ENCODE peak calls at places on chromosome 15, in six cellular contexts. Y is HepG2, C is GM12891, K is K562, E is H1, U is GM12878. J is an unnamed sample.

GRCh38 chr15:35689266-35689665 is 143.3 kb upstream of the DPH6 start:
- DNase-seq in Y (no peak), C (no peak), K (no peak), E (no peak), U (no peak), J (no peak)

GRCh38 chr15:78767331-78767951 is 43.8 kb downstream of the ADAMTS7 start:
- DNase-seq in Y (no peak), C (no peak), K (no peak), E (no peak), U (no peak), J (no peak)

GRCh38 chr15:23823508-23823907 is 136.4 kb upstream of the NDN start:
- DNase-seq in Y (peak), C (no peak), K (peak), E (peak), U (no peak), J (no peak)

GRCh38 chr15:34729056-34729455 is 25.7 kb downstream of the GJD2 start:
- DNase-seq in Y (no peak), C (no peak), K (no peak), E (no peak), U (no peak), J (no peak)

GRCh38 chr15:95944193-95944592 is 386.3 kb upstream of the NR2F2 start:
- DNase-seq in Y (peak), C (no peak), K (no peak), E (no peak), U (no peak), J (no peak)

GRCh38 chr15:83871808-83872559 is 218.1 kb downstream of the ADAMTSL3 start:
- DNase-seq in Y (no peak), C (no peak), K (peak), E (no peak), U (peak), J (no peak)

GRCh38 chr15:28094732-28095521 is 4.2 kb downstream of the OCA2 start:
- DNase-seq in Y (no peak), C (no peak), K (no peak), E (peak), U (no peak), J (no peak)

GRCh38 chr15:38129531-38130199 is 123.0 kb upstream of the SPRED1 start:
- DNase-seq in Y (no peak), C (no peak), K (peak), E (no peak), U (peak), J (no peak)

GRCh38 chr15:42137461-42138261 is 18.8 kb downstream of the PLA2G4F start:
- DNase-seq in Y (peak), C (no peak), K (peak), E (peak), U (no peak), J (no peak)

GRCh38 chr15:80437492-80437891 is 33.3 kb downstream of the ARNT2 start:
- DNase-seq in Y (no peak), C (no peak), K (no peak), E (no peak), U (no peak), J (no peak)

GRCh38 chr15:90451215-90451850 is 63.3 kb downstream of the IQGAP1 start:
- DNase-seq in Y (no peak), C (no peak), K (no peak), E (no peak), U (no peak), J (no peak)

GRCh38 chr15:92884813-92885461 is 15.2 kb upstream of the CHD2 start:
- DNase-seq in Y (no peak), C (no peak), K (no peak), E (no peak), U (no peak), J (no peak)

GRCh38 chr15:23877502-23878412 is 190.7 kb upstream of the NDN start:
- DNase-seq in Y (peak), C (peak), K (peak), E (peak), U (no peak), J (no peak)

GRCh38 chr15:52208306-52208946 is 17.2 kb upstream of the GNB5 start:
- DNase-seq in Y (peak), C (peak), K (peak), E (peak), U (no peak), J (peak)

GRCh38 chr15:81889480-81889871 is 156.3 kb downstream of the MEX3B start:
- DNase-seq in Y (no peak), C (no peak), K (no peak), E (no peak), U (no peak), J (no peak)

GRCh38 chr15:55715355-55716076 is 27.4 kb downstream of the PRTG start:
- DNase-seq in Y (no peak), C (no peak), K (no peak), E (no peak), U (no peak), J (no peak)

GRCh38 chr15:48925714-48926223 is 38.0 kb downstream of the SHC4 start:
- DNase-seq in Y (peak), C (no peak), K (peak), E (no peak), U (no peak), J (no peak)

GRCh38 chr15:41951571-41951970 is 20.8 kb downstream of the EHD4 start:
- DNase-seq in Y (no peak), C (no peak), K (no peak), E (no peak), U (no peak), J (no peak)

GRCh38 chr15:51094606-51095569 is at the start of gene TNFAIP8L3:
- DNase-seq in Y (peak), C (no peak), K (no peak), E (peak), U (no peak), J (peak)

GRCh38 chr15:67120839-67121540 is 55.6 kb downstream of the SMAD3 start:
- DNase-seq in Y (no peak), C (peak), K (peak), E (no peak), U (peak), J (peak)

GRCh38 chr15:89761009-89761831 is 10.2 kb upstream of the MESP1 start:
- DNase-seq in Y (no peak), C (no peak), K (no peak), E (no peak), U (no peak), J (no peak)

GRCh38 chr15:68201153-68201878 is 3.8 kb downstream of the CALML4 start:
- DNase-seq in Y (no peak), C (no peak), K (no peak), E (peak), U (no peak), J (no peak)
- TF ChIP-seq POLR2AphosphoS5 in Y (no peak), C (peak), K (no peak), E (no peak), U (no peak), J (no peak)

DNA sequence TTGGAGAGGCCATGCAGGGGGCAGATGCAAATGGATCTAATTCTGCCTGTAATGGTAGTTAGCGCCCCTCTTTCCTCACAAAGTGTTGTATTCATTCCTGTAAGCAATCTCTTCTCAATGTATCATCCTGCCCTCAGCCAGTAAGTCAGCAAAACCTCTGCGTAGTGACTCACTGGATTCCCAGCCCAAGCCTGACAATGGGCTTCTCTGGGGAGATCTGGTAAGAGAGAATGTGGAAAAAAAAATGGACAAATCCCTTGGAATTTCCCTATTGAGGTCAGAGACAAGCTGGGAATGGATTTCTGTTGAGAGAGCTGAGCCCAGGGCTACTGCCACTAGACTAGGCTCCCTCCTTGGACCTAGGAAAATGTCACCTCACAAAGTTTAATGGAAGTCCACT is 25.4 kb downstream of the ADPGK start:
- DNase-seq in Y (no peak), C (no peak), K (no peak), E (no peak), U (no peak), J (no peak)
- TF ChIP-seq TAF1 in Y (no peak), C (no peak), K (no peak), E (no peak), U (no peak), J (no peak)

GRCh38 chr15:44426975-44427755 is at the start of gene CTDSPL2:
- DNase-seq in Y (peak), C (peak), K (peak), E (peak), U (peak), J (peak)
- TF ChIP-seq POLR2A in Y (peak), C (peak), K (peak), E (peak), U (peak), J (peak)

GRCh38 chr15:71780349-71780976 is 29.9 kb upstream of the NR2E3 start:
- DNase-seq in Y (peak), C (peak), K (peak), E (no peak), U (peak), J (peak)
- TF ChIP-seq POLR2AphosphoS5 in Y (no peak), C (no peak), K (no peak), E (no peak), U (no peak), J (no peak)

GRCh38 chr15:70509282-70510272 is 253.8 kb downstream of the UACA start:
- DNase-seq in Y (no peak), C (no peak), K (no peak), E (no peak), U (no peak), J (no peak)

GRCh38 chr15:70508561-70509281 is 254.6 kb downstream of the UACA start:
- DNase-seq in Y (peak), C (no peak), K (no peak), E (no peak), U (no peak), J (no peak)

GRCh38 chr15:70505411-70505919 is 257.9 kb downstream of the UACA start:
- DNase-seq in Y (peak), C (no peak), K (no peak), E (no peak), U (no peak), J (no peak)

GRCh38 chr15:70505971-70506887 is 257.1 kb downstream of the UACA start:
- DNase-seq in Y (no peak), C (no peak), K (no peak), E (no peak), U (no peak), J (no peak)

DNA sequence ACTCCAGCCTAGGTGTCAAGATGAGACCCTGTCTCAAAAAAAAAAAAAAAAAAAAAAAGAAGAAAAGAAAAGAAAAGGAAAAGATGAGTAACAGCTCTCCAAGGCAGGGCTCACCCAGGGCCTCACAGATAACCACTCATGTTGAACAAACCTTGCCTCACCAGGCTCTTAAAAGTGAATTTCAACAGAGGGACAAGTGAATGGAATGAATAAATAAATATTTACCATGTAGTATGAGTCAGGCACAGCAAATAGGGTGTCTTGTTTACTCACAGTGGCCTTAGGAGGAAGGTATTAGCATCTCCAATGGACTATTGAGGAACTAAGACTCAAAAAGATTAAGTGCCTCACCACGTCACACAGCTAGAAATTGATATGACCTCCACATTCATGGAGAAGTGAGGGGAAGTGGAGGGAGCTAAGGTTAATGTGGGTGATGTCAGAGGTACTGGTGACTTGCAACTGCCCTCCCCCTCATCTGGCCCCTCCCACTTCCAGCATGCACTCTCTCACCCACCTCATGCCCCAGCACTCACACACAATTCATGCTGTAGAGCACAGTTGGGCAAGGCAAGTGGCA is 255.5 kb downstream of the UACA start:
- DNase-seq in Y (peak), C (no peak), K (no peak), E (no peak), U (no peak), J (no peak)
- TF ChIP-seq TAF1 in Y (no peak), C (no peak), K (no peak), E (no peak), U (no peak), J (no peak)

DNA sequence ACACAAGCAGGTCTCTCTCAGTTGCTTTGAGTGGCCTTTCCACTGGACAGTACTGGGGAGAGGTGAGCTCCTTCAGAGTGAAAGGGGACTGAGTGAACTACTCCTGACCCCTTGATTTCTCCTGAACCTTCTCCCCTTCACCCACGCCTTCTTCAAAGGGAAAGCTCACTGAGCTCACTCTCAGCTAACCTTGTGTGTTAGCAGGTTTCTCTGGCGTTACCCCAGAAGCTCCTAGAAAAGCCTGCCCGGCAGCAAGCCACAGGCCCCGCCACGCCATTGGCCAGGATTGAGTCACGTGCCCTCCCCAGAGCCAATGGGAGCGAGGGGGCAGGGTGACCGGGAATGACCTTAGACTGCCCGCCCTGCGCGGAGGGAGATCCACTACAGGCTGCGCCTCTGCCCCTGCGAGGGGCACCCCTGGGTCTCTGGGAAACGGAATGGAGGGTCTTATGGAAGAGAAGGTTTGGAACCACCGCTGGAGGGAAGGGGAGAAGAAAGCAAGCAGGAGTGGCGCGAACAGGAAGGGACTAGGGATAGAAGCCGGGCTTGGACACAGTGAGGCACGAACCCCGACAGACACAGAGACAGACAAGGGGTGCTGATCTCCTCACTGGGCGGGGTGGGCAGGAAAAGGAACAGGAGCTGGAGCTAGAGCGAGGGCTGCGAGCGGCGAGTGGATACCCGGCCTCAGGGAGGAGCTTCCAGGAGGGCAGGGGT is 17.4 kb upstream of the CLK3 start:
- DNase-seq in Y (peak), C (peak), K (peak), E (peak), U (peak), J (peak)
- TF ChIP-seq POLR2A in Y (peak), C (peak), K (peak), E (no peak), U (peak), J (no peak)

DNA sequence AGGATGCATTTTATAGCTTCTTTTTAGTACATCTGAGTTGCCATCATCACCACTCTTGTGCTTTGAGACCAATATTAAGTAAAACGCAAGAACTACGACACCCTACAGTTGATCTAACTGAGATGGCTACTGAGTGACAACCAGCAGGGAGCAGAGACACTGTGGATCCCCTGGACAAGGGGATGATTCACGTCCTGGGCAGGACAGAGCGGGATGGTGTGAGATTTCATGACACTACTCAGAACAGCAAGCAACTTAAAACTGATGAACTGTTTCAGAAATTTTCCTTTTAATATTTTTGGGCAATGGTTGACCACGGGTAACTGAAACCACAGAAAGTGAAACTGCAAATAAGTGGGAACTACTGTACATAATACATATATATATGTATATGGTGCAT is 299.2 kb downstream of the ADAMTS17 start:
- DNase-seq in Y (no peak), C (no peak), K (no peak), E (no peak), U (no peak), J (no peak)
- TF ChIP-seq POLR2AphosphoS5 in Y (no peak), C (no peak), K (no peak), E (no peak), U (no peak), J (no peak)

J was measured in GM12892.